ENCODE peak calls at places on chromosome 10, in five cellular contexts. Z is fibroblast of the aortic adventitia, N is fibroblast of lung, W is RCC 7860, R is RPMI7951. V is an unnamed sample.

GRCh38 chr10:26821699-26822542 is 38.8 kb downstream of the ABI1 start:
- DNase-seq in Z (no peak), W (no peak), N (peak), R (no peak), V (no peak)

GRCh38 chr10:86372119-86372784 is 5.7 kb upstream of the GRID1 start:
- DNase-seq in N (no peak), R (no peak), W (no peak), Z (no peak), V (peak)

GRCh38 chr10:7956508-7956907 is 98.0 kb upstream of the GATA3 start:
- DNase-seq in W (peak), Z (peak), N (peak), R (peak), V (no peak)

GRCh38 chr10:61733358-61733940 is 70.7 kb downstream of the CABCOCO1 start:
- DNase-seq in Z (peak), N (peak), W (peak), R (peak), V (no peak)

GRCh38 chr10:124180044-124180745 is 86.8 kb upstream of the CHST15 start:
- DNase-seq in N (no peak), W (no peak), Z (no peak), R (no peak), V (peak)

GRCh38 chr10:52677087-52677486 is 95.5 kb downstream of the MBL2 start:
- DNase-seq in R (no peak), W (no peak), Z (no peak), N (peak), V (no peak)

GRCh38 chr10:132774179-132774904 is 11.6 kb downstream of the NKX6-2 start:
- DNase-seq in R (no peak), W (no peak), Z (no peak), N (no peak), V (no peak)

GRCh38 chr10:71338728-71339495 is 19.9 kb downstream of the SLC29A3 start:
- DNase-seq in R (no peak), Z (no peak), W (no peak), N (no peak), V (peak)

GRCh38 chr10:122375761-122376160 is 1.3 kb downstream of the PLEKHA1 start:
- DNase-seq in R (no peak), W (no peak), N (no peak), Z (no peak), V (no peak)

GRCh38 chr10:110207805-110208613 is 604 bp downstream of the MXI1 start:
- DNase-seq in Z (peak), R (no peak), W (no peak), N (peak), V (peak)

GRCh38 chr10:22016046-22016705 is 12.6 kb upstream of the DNAJC1 start:
- DNase-seq in R (no peak), Z (peak), N (peak), W (no peak), V (no peak)

GRCh38 chr10:108850138-108850854 is 1073.0 kb downstream of the XPNPEP1 start:
- DNase-seq in Z (no peak), R (no peak), N (no peak), W (no peak), V (no peak)

GRCh38 chr10:47076949-47077348 is 165.7 kb downstream of the PTPN20 start:
- DNase-seq in W (no peak), R (peak), Z (peak), N (peak), V (no peak)

GRCh38 chr10:121772890-121773289 is 154.9 kb downstream of the ATE1 start:
- DNase-seq in Z (peak), W (no peak), R (no peak), N (peak), V (no peak)

GRCh38 chr10:35194906-35195305 is 68.3 kb downstream of the CREM start:
- DNase-seq in W (no peak), N (peak), Z (peak), R (peak), V (no peak)

GRCh38 chr10:3180361-3180760 is 7.8 kb upstream of the PITRM1 start:
- DNase-seq in N (no peak), W (no peak), R (no peak), Z (no peak), V (no peak)

GRCh38 chr10:119003572-119004289 is 25.8 kb upstream of the NANOS1 start:
- DNase-seq in Z (no peak), R (no peak), W (no peak), N (no peak), V (peak)

GRCh38 chr10:65341323-65341922 is 1584.4 kb upstream of the LRRTM3 start:
- DNase-seq in N (peak), Z (no peak), R (peak), W (no peak), V (no peak)

GRCh38 chr10:24240001-24240751 is 31.2 kb downstream of the KIAA1217 start:
- DNase-seq in Z (peak), W (no peak), R (no peak), N (no peak), V (peak)

GRCh38 chr10:71068811-71069411 is 143.5 kb upstream of the UNC5B start:
- DNase-seq in N (peak), W (peak), R (peak), Z (peak), V (peak)

GRCh38 chr10:119783665-119784027 is 57.8 kb downstream of the INPP5F start:
- DNase-seq in R (no peak), N (no peak), Z (no peak), W (no peak), V (no peak)

GRCh38 chr10:22911889-22912762 is 15.7 kb upstream of the ARMC3 start:
- DNase-seq in R (peak), Z (no peak), N (peak), W (no peak), V (no peak)

GRCh38 chr10:62437696-62438095 is 63.5 kb downstream of the ZNF365 start:
- DNase-seq in R (peak), Z (peak), W (peak), N (peak), V (no peak)

GRCh38 chr10:118850418-118851061 is 95.8 kb upstream of the CACUL1 start:
- DNase-seq in W (no peak), R (peak), Z (peak), N (peak), V (peak)

GRCh38 chr10:77037735-77038411 is 599.7 kb downstream of the KCNMA1 start:
- DNase-seq in N (no peak), W (no peak), Z (no peak), R (no peak), V (peak)

GRCh38 chr10:121526801-121527221 is 71.4 kb downstream of the FGFR2 start:
- DNase-seq in Z (no peak), R (no peak), N (no peak), W (no peak), V (no peak)

GRCh38 chr10:117250409-117250808 is 9.5 kb downstream of the SLC18A2 start:
- DNase-seq in W (no peak), R (no peak), N (no peak), Z (no peak), V (no peak)

GRCh38 chr10:6542999-6543430 is 37.1 kb downstream of the PRKCQ start:
- DNase-seq in N (no peak), R (no peak), W (no peak), Z (no peak), V (peak)

GRCh38 chr10:3782456-3783312 is 2.3 kb downstream of the KLF6 start:
- DNase-seq in Z (peak), N (peak), W (peak), R (peak), V (peak)

GRCh38 chr10:79984851-79985250 is 35.9 kb upstream of the SFTPD start:
- DNase-seq in N (peak), W (peak), R (no peak), Z (no peak), V (peak)

GRCh38 chr10:114550756-114551290 is 107.3 kb downstream of the ABLIM1 start:
- DNase-seq in Z (peak), W (peak), R (peak), N (peak), V (no peak)

GRCh38 chr10:117442521-117442920 is 67.3 kb upstream of the PDZD8 start:
- DNase-seq in W (peak), R (peak), N (peak), Z (no peak), V (no peak)